ENCODE peak calls at places on chromosomes 16 and 17, in seven cellular contexts. One of them, this sample, is unnamed.

GRCh38 chr16:66869424-66869823 is 10.9 kb upstream of the PDP2 start:
- DNase-seq in lung: no peak
- DNase-seq in GM23338: no peak
- DNase-seq in cardiac muscle cell: no peak
- DNase-seq in right lobe of liver: no peak
- DNase-seq in CD4-positive, CD25-positive, alpha-beta regulatory T cell: no peak
- DNase-seq in iPS DF 6.9: no peak
- DNase-seq in this sample: peak

GRCh38 chr16:57653936-57654335 is 14.2 kb upstream of the ADGRG3 start:
- DNase-seq in iPS DF 6.9: no peak
- DNase-seq in CD4-positive, CD25-positive, alpha-beta regulatory T cell: no peak
- DNase-seq in right lobe of liver: peak
- DNase-seq in GM23338: no peak
- DNase-seq in lung: no peak
- DNase-seq in cardiac muscle cell: no peak
- DNase-seq in this sample: no peak

GRCh38 chr17:67137860-67138259 is 93.5 kb downstream of the CACNG1 start:
- DNase-seq in right lobe of liver: no peak
- DNase-seq in iPS DF 6.9: no peak
- DNase-seq in lung: no peak
- DNase-seq in cardiac muscle cell: no peak
- DNase-seq in GM23338: no peak
- DNase-seq in CD4-positive, CD25-positive, alpha-beta regulatory T cell: no peak
- DNase-seq in this sample: no peak

GRCh38 chr17:68394608-68395331 is 62.5 kb downstream of the WIPI1 start:
- DNase-seq in GM23338: no peak
- DNase-seq in lung: peak
- DNase-seq in cardiac muscle cell: no peak
- DNase-seq in iPS DF 6.9: no peak
- DNase-seq in right lobe of liver: no peak
- DNase-seq in CD4-positive, CD25-positive, alpha-beta regulatory T cell: no peak
- DNase-seq in this sample: no peak

GRCh38 chr17:236641-237405 is 55.4 kb upstream of the DOC2B start:
- DNase-seq in lung: no peak
- DNase-seq in CD4-positive, CD25-positive, alpha-beta regulatory T cell: no peak
- DNase-seq in right lobe of liver: peak
- DNase-seq in cardiac muscle cell: no peak
- DNase-seq in iPS DF 6.9: no peak
- DNase-seq in GM23338: no peak
- DNase-seq in this sample: peak

GRCh38 chr16:50835358-50836060 is 93.6 kb downstream of the CYLD start:
- DNase-seq in right lobe of liver: no peak
- DNase-seq in cardiac muscle cell: no peak
- DNase-seq in iPS DF 6.9: no peak
- DNase-seq in lung: no peak
- DNase-seq in GM23338: no peak
- DNase-seq in CD4-positive, CD25-positive, alpha-beta regulatory T cell: no peak
- DNase-seq in this sample: no peak

GRCh38 chr17:62804822-62805221 is 3.3 kb downstream of the MARCHF10 start:
- DNase-seq in lung: no peak
- DNase-seq in iPS DF 6.9: no peak
- DNase-seq in GM23338: no peak
- DNase-seq in right lobe of liver: no peak
- DNase-seq in cardiac muscle cell: no peak
- DNase-seq in CD4-positive, CD25-positive, alpha-beta regulatory T cell: no peak
- DNase-seq in this sample: no peak

GRCh38 chr17:35087731-35088646 is 24.5 kb upstream of the RFFL start:
- DNase-seq in iPS DF 6.9: peak
- DNase-seq in CD4-positive, CD25-positive, alpha-beta regulatory T cell: peak
- DNase-seq in lung: peak
- DNase-seq in cardiac muscle cell: peak
- DNase-seq in right lobe of liver: peak
- DNase-seq in GM23338: peak
- DNase-seq in this sample: peak

GRCh38 chr17:83135692-83136091 is 56.3 kb downstream of the METRNL start:
- DNase-seq in right lobe of liver: no peak
- DNase-seq in lung: no peak
- DNase-seq in GM23338: no peak
- DNase-seq in CD4-positive, CD25-positive, alpha-beta regulatory T cell: no peak
- DNase-seq in iPS DF 6.9: no peak
- DNase-seq in cardiac muscle cell: no peak
- DNase-seq in this sample: no peak

GRCh38 chr16:4373909-4374742 is 2.5 kb downstream of the VASN start:
- DNase-seq in iPS DF 6.9: no peak
- DNase-seq in right lobe of liver: peak
- DNase-seq in GM23338: peak
- DNase-seq in cardiac muscle cell: peak
- DNase-seq in lung: peak
- DNase-seq in CD4-positive, CD25-positive, alpha-beta regulatory T cell: no peak
- DNase-seq in this sample: peak

GRCh38 chr16:11167581-11167980 is 88.4 kb downstream of the SOCS1 start:
- DNase-seq in lung: no peak
- DNase-seq in cardiac muscle cell: no peak
- DNase-seq in GM23338: no peak
- DNase-seq in right lobe of liver: no peak
- DNase-seq in iPS DF 6.9: no peak
- DNase-seq in CD4-positive, CD25-positive, alpha-beta regulatory T cell: no peak
- DNase-seq in this sample: peak

GRCh38 chr17:73292031-73292531 is 19.7 kb downstream of the CDC42EP4 start:
- DNase-seq in iPS DF 6.9: no peak
- DNase-seq in GM23338: no peak
- DNase-seq in cardiac muscle cell: no peak
- DNase-seq in right lobe of liver: peak
- DNase-seq in CD4-positive, CD25-positive, alpha-beta regulatory T cell: no peak
- DNase-seq in lung: no peak
- DNase-seq in this sample: peak

GRCh38 chr17:37492167-37492566 is 2.5 kb downstream of the DUSP14 start:
- DNase-seq in right lobe of liver: no peak
- DNase-seq in GM23338: no peak
- DNase-seq in lung: no peak
- DNase-seq in iPS DF 6.9: no peak
- DNase-seq in CD4-positive, CD25-positive, alpha-beta regulatory T cell: no peak
- DNase-seq in cardiac muscle cell: no peak
- DNase-seq in this sample: no peak

GRCh38 chr16:21100447-21100846 is 50.2 kb downstream of the DNAH3 start:
- DNase-seq in CD4-positive, CD25-positive, alpha-beta regulatory T cell: no peak
- DNase-seq in lung: no peak
- DNase-seq in iPS DF 6.9: no peak
- DNase-seq in right lobe of liver: no peak
- DNase-seq in GM23338: no peak
- DNase-seq in cardiac muscle cell: no peak
- DNase-seq in this sample: no peak

DNA sequence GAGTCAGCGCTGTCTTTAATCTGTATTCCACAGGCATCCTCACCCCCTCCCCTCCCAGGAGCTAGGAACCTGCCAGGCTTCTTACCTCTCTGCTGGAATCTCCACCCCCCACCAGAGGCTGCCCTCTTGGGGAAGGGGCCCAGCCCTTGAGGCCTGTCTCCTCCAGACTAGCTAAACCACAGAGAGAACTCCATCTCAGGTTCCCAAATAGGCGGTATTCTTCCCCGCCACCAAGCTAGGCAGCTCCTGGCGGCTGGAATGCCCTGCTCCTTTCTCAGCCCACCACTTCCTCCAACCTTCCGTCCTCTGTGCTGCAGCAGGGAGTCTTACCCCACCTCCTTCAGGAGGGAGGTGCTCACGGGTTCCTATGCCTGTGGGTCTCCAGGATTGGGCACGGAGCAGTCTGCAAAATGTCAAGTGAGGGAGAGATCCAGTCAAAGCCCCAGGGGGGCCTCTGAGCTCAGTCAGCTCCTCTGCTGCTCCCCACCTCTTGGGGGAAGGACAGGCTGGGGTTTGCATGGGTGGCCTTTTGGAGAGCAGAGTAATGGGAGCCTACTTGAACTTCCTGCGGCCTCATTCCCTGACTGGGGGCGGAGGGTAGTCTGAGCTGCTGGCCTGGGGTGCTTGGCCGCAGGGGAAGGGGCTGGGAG is 55.7 kb downstream of the SREBF1 start:
- DNase-seq in CD4-positive, CD25-positive, alpha-beta regulatory T cell: no peak
- DNase-seq in lung: no peak
- DNase-seq in right lobe of liver: no peak
- DNase-seq in iPS DF 6.9: no peak
- DNase-seq in cardiac muscle cell: peak
- DNase-seq in GM23338: peak
- DNase-seq in this sample: no peak
- H3K4me3 ChIP-seq in CD4-positive, CD25-positive, alpha-beta regulatory T cell: no peak
- H3K4me3 ChIP-seq in lung: no peak
- H3K4me3 ChIP-seq in right lobe of liver: no peak
- H3K4me3 ChIP-seq in iPS DF 6.9: peak
- H3K4me3 ChIP-seq in cardiac muscle cell: peak
- H3K4me3 ChIP-seq in GM23338: peak
- H3K4me3 ChIP-seq in this sample: no peak

DNA sequence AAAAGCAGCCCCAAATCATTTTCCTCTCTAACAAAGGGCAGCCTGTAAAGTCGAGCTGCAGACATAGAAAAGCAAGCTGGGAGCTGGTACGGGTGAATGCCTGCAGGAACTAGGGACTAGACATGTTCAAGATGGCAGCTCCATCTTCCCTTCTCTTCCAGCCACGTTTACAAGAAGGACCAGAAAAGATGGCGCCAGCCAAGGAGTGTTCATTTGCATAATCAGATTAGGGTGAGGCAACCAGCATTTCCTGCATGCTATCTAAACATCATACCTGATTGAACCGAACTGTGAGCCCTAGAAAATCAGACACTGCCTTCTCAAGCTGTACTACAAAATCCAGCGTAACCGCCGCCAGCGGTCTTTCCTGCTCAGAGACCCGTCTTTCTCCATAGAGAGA is 896.8 kb downstream of the CDH11 start:
- DNase-seq in GM23338: no peak
- DNase-seq in iPS DF 6.9: no peak
- DNase-seq in lung: no peak
- DNase-seq in right lobe of liver: no peak
- DNase-seq in CD4-positive, CD25-positive, alpha-beta regulatory T cell: no peak
- DNase-seq in cardiac muscle cell: no peak
- DNase-seq in this sample: no peak
- H3K4me3 ChIP-seq in GM23338: no peak
- H3K4me3 ChIP-seq in iPS DF 6.9: no peak
- H3K4me3 ChIP-seq in lung: no peak
- H3K4me3 ChIP-seq in right lobe of liver: no peak
- H3K4me3 ChIP-seq in CD4-positive, CD25-positive, alpha-beta regulatory T cell: no peak
- H3K4me3 ChIP-seq in cardiac muscle cell: no peak
- H3K4me3 ChIP-seq in this sample: no peak

GRCh38 chr17:17103160-17103559 is 60.9 kb downstream of the MPRIP start:
- DNase-seq in CD4-positive, CD25-positive, alpha-beta regulatory T cell: no peak
- DNase-seq in lung: no peak
- DNase-seq in right lobe of liver: no peak
- DNase-seq in GM23338: no peak
- DNase-seq in iPS DF 6.9: no peak
- DNase-seq in cardiac muscle cell: peak
- DNase-seq in this sample: no peak

GRCh38 chr17:17096438-17097178 is 54.4 kb downstream of the MPRIP start:
- DNase-seq in right lobe of liver: no peak
- DNase-seq in GM23338: no peak
- DNase-seq in cardiac muscle cell: no peak
- DNase-seq in lung: no peak
- DNase-seq in iPS DF 6.9: no peak
- DNase-seq in CD4-positive, CD25-positive, alpha-beta regulatory T cell: no peak
- DNase-seq in this sample: no peak

GRCh38 chr17:17097763-17098345 is 55.6 kb downstream of the MPRIP start:
- DNase-seq in iPS DF 6.9: no peak
- DNase-seq in cardiac muscle cell: no peak
- DNase-seq in CD4-positive, CD25-positive, alpha-beta regulatory T cell: no peak
- DNase-seq in right lobe of liver: no peak
- DNase-seq in GM23338: no peak
- DNase-seq in lung: no peak
- DNase-seq in this sample: no peak

GRCh38 chr17:17102176-17102575 is 59.9 kb downstream of the MPRIP start:
- DNase-seq in iPS DF 6.9: no peak
- DNase-seq in lung: no peak
- DNase-seq in right lobe of liver: no peak
- DNase-seq in cardiac muscle cell: no peak
- DNase-seq in GM23338: no peak
- DNase-seq in CD4-positive, CD25-positive, alpha-beta regulatory T cell: no peak
- DNase-seq in this sample: no peak

DNA sequence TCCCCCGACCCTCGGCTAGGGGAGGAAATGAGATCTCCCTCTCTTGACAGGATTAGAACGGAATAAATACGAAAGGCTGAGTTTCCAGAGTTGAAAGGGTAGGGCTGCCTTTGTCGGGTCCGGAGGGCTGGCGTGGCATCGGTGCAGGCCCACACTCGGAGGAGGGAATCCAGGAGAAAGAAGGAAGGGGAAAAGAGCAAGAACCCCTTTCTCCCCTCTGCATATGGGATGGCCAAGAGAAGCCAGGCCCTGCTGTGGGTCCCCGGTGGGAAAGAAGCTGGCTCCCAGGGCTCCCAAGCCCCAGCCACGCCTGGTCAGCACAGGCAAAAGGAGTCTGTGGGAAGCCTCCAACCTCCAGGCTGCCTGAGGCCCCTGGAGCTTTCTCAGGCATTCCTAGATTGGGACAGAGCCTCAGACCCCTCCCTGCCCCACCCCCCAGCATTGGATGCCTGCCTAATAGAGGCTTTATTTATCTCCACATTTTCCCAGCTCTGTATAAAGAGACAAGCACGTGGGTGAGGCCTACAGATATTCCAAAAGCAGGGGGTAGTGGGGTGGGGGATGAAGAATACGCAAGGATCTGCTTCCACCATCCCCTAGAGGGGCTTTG is 56.3 kb downstream of the MPRIP start:
- DNase-seq in right lobe of liver: no peak
- DNase-seq in lung: no peak
- DNase-seq in cardiac muscle cell: peak
- DNase-seq in iPS DF 6.9: no peak
- DNase-seq in CD4-positive, CD25-positive, alpha-beta regulatory T cell: no peak
- DNase-seq in GM23338: no peak
- DNase-seq in this sample: peak
- H3K4me3 ChIP-seq in right lobe of liver: no peak
- H3K4me3 ChIP-seq in lung: no peak
- H3K4me3 ChIP-seq in cardiac muscle cell: no peak
- H3K4me3 ChIP-seq in iPS DF 6.9: no peak
- H3K4me3 ChIP-seq in CD4-positive, CD25-positive, alpha-beta regulatory T cell: no peak
- H3K4me3 ChIP-seq in GM23338: no peak
- H3K4me3 ChIP-seq in this sample: no peak

DNA sequence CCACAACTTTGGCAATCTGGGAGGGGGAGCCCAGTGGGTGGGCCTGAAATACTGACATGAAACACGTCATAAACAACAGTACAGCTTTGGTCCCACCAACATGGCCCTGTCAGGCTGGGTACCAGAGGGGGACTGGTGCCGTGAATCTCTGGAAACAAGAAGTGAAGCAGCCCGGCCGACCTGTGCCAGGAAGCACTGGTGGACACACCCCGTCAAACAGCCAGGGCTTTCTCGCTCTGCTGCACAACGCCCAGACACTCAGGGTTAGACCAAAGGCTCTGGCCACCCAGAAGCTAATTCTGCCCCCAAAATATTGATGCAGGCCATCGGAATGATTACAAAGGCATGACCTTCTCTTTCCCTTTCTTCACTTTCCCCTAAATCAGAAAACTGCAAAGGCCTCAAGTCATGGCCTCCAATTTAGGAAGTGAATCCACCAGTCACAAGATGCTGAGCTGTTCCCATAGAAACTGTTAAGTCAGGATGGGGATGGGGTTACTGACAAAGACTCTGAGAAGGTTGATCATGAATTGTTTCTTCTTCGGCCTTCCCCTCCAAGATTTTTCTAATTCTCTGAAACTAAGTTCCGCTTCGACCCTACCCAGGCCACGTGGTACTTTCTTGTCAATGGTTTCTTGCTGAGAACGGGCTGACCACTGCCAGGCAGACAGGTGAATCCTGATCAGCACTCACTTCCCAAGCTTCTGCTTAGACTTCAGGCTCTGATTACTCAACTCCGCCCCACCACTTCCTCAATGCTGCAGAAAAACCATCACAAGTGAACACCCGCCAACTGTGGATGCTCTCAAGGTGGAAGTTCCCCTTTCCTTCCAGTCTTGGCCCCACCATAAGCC is 6.7 kb downstream of the PITPNA start:
- DNase-seq in CD4-positive, CD25-positive, alpha-beta regulatory T cell: no peak
- DNase-seq in GM23338: no peak
- DNase-seq in right lobe of liver: no peak
- DNase-seq in iPS DF 6.9: no peak
- DNase-seq in cardiac muscle cell: no peak
- DNase-seq in lung: peak
- DNase-seq in this sample: peak
- H3K4me3 ChIP-seq in CD4-positive, CD25-positive, alpha-beta regulatory T cell: no peak
- H3K4me3 ChIP-seq in GM23338: no peak
- H3K4me3 ChIP-seq in right lobe of liver: no peak
- H3K4me3 ChIP-seq in iPS DF 6.9: no peak
- H3K4me3 ChIP-seq in cardiac muscle cell: no peak
- H3K4me3 ChIP-seq in lung: no peak
- H3K4me3 ChIP-seq in this sample: no peak